ENCODE peak calls at places on chromosome 12, in six cellular contexts. V, O, R, U, I and D are unnamed samples.

GRCh38 chr12:123748661-123749060 is 13.4 kb upstream of the DNAH10 start:
- DNase-seq in O (no peak), R (no peak), V (no peak), I (no peak), U (no peak), D (no peak)

GRCh38 chr12:5807090-5807414 is 138.0 kb downstream of the ANO2 start:
- DNase-seq in U (peak; percentile 63), R (no peak), I (no peak), O (no peak), V (no peak), D (no peak)

GRCh38 chr12:50934981-50935807 is 17.1 kb upstream of the HIGD1C start:
- DNase-seq in R (no peak), O (no peak), V (no peak), I (no peak), U (no peak), D (no peak)

GRCh38 chr12:53474077-53474476 is 22.2 kb downstream of the PCBP2 start:
- DNase-seq in U (no peak), I (no peak), R (no peak), O (no peak), V (no peak), D (no peak)

GRCh38 chr12:121334513-121335343 is 17.5 kb downstream of the ANAPC5 start:
- DNase-seq in U (peak; percentile 46), R (peak; percentile 61), V (peak; percentile 64), I (peak; percentile 86), O (no peak), D (peak; percentile 68)

GRCh38 chr12:56299308-56299852 is 750 bp downstream of the CS start:
- DNase-seq in R (peak; percentile 37), O (no peak), V (no peak), U (no peak), I (no peak), D (no peak)

GRCh38 chr12:57752668-57753000 is 524 bp upstream of the CDK4 start:
- DNase-seq in U (no peak), I (no peak), O (no peak), R (no peak), V (no peak), D (no peak)

GRCh38 chr12:59010948-59011347 is 90.6 kb upstream of the LRIG3 start:
- DNase-seq in O (no peak), R (no peak), V (no peak), I (no peak), U (no peak), D (no peak)

GRCh38 chr12:73973486-73973885 is 564.1 kb upstream of the ATXN7L3B start:
- DNase-seq in U (no peak), O (no peak), V (no peak), R (no peak), I (no peak), D (no peak)

GRCh38 chr12:105270671-105271255 is 34.8 kb upstream of the APPL2 start:
- DNase-seq in I (no peak), U (no peak), O (no peak), V (peak; percentile 17), R (no peak), D (no peak)

GRCh38 chr12:79233341-79233761 is 368.8 kb downstream of the SYT1 start:
- DNase-seq in I (no peak), O (no peak), V (no peak), R (no peak), U (no peak), D (no peak)

GRCh38 chr12:79236920-79237319 is 372.3 kb downstream of the SYT1 start:
- DNase-seq in U (no peak), R (no peak), O (no peak), I (no peak), V (no peak), D (no peak)

DNA sequence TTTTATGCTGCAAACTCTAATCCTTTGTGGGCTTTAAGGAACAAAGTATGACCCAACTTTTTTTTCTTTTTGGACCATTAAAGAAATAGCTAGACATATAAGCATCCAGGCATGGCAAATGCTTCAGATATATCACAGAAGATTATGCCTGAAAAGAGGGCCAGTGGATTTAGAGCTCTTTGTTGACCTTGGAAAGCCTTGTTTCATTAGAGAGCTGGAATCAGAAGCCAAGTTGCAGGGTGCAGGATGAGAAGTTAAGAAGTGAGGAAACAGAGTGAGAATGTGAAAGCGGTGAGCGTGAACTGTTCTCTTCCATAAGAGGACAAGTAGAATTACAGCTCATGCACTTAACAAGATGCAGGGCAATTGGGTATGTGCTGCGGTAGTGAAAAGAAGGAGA is 373.7 kb downstream of the SYT1 start:
- DNase-seq in V (no peak), R (no peak), U (no peak), I (no peak), O (no peak), D (no peak)
- TF ChIP-seq POLR2AphosphoS5 in V (no peak), R (no peak), U (no peak), I (no peak), O (no peak), D (no peak)

GRCh38 chr12:80040075-80040738 is 59.1 kb upstream of the OTOGL start:
- DNase-seq in O (no peak), U (no peak), R (no peak), I (no peak), V (no peak), D (no peak)
- TF ChIP-seq REST in O (no peak), U (no peak), R (no peak), I (no peak), V (no peak), D (no peak)

DNA sequence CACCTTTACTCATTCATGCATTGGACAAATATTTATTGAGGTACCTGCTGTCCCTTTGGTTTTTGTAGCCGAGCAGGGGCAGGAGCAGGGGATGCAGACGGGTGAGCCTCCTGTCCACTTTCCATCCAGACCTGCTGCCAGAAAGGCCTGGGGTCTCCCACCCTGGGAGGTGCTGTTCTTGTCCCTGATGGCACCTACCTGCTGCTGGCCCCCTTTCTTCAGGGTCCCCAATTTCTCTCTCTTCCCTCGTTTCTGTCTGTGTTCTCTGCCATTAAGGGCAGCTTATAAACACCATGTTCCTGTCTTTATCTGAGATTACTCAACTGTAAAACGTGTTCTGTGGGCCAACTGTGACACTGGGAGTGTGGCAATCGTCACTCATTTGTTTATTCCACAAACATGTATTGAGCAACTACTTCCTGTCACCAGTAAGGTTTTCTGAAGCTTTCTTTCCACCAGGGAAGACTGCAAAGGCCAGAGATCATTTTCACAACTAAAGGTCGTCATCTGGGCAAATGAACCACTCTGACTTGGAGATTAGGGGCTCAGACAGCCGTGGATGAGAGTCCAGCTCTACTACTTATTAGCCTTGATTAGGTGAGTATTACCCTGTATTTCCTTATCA is at the start of gene HAL:
- DNase-seq in O (no peak), U (no peak), I (no peak), R (no peak), V (no peak), D (peak; percentile 92)
- TF ChIP-seq POLR2AphosphoS5 in O (no peak), U (no peak), I (no peak), R (no peak), V (no peak), D (peak; percentile 84)

DNA sequence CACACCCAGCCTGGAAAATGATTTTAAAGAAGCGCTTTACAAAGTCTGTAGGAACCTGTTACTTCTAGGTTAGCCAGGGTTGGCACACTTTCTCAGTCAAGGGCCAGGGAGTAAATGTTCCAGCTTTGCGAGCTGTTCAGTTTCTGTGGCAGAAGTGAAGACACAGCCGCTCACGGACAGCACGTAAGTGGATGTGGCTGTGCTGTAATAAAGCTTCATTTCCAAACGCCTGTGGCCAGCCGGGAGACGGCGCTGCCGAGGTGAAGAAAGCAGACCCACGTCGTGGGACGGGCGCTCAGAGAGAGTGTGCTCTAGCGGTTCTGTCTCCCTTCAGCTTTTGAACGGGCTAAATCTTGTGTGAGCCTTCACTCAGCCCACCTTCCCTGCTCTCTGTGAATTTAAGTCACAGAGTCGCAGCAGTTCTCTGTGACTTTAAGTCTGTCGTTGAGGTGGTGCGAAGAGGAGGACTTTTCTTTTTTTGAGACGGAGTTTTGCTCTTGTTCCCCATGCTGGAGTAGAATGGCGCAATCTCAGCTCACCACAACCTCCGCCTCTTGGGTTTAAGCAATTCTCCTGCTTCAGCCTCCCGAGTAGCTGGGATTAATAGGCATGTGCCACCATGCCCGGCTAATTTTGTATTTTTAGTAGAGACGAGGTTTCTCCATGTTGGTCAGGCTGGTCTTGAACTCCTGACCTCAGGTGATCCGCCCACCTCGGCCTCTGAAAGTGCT is 35.6 kb downstream of the EP400 start:
- DNase-seq in O (no peak), I (no peak), V (no peak), R (no peak), U (no peak), D (peak; percentile 87)
- TF ChIP-seq REST in O (no peak), I (no peak), V (no peak), R (no peak), U (no peak), D (no peak)

GRCh38 chr12:71954040-71954649 is 15.5 kb downstream of the TPH2 start:
- DNase-seq in R (no peak), I (no peak), O (no peak), U (no peak), V (no peak), D (no peak)
- TF ChIP-seq POLR2AphosphoS5 in R (no peak), I (no peak), O (no peak), U (no peak), V (no peak), D (no peak)